ENCODE peak calls at places on chromosomes 3 and 15, in four cellular contexts. F, W, S and E are unnamed samples.
A peak's percentile ranks its signal among the peaks of the same experiment; 100 is the strongest.

GRCh38 chr3:65873028-65873427 is 165.7 kb downstream of the MAGI1 start:
- DNase-seq in F (no peak), W (no peak), S (no peak), E (no peak)

GRCh38 chr3:171186383-171186782 is 159.9 kb upstream of the SLC2A2 start:
- DNase-seq in F (no peak), W (no peak), S (no peak), E (no peak)

GRCh38 chr15:101470548-101471239 is 18.8 kb downstream of the PCSK6 start:
- DNase-seq in F (no peak), W (no peak), S (no peak), E (no peak)

GRCh38 chr3:27127879-27128278 is 241.3 kb downstream of the NEK10 start:
- DNase-seq in F (no peak), W (no peak), S (no peak), E (no peak)

GRCh38 chr3:49880581-49881328 is 11.0 kb upstream of the CAMKV start:
- DNase-seq in F (no peak), W (no peak), S (no peak), E (no peak)

GRCh38 chr15:40310001-40310959 is 2.5 kb upstream of the PLCB2 start:
- DNase-seq in F (no peak), W (peak; percentile 65), S (no peak), E (peak; percentile 58)

GRCh38 chr3:190356246-190356645 is 31.7 kb upstream of the CLDN16 start:
- DNase-seq in F (no peak), W (no peak), S (peak; percentile 19), E (no peak)

GRCh38 chr15:90603893-90604292 is 74.2 kb downstream of the CRTC3 start:
- DNase-seq in F (no peak), W (peak; percentile 53), S (no peak), E (no peak)

GRCh38 chr15:39890640-39891039 is 29.4 kb downstream of the GPR176 start:
- DNase-seq in F (no peak), W (no peak), S (no peak), E (no peak)

GRCh38 chr15:69792823-69793222 is 304.9 kb downstream of the TLE3 start:
- DNase-seq in F (no peak), W (no peak), S (no peak), E (no peak)
- H3K36me3 ChIP-seq in F (no peaks in the 10 kb centered on the region), W (no peaks in the 10 kb centered on the region), S (no peaks in the 10 kb centered on the region), E (no peaks in the 10 kb centered on the region)

GRCh38 chr15:60009581-60010379 is 5.7 kb downstream of the FOXB1 start:
- DNase-seq in F (no peak), W (no peak), S (no peak), E (no peak)

GRCh38 chr15:60010467-60011257 is 6.6 kb downstream of the FOXB1 start:
- DNase-seq in F (no peak), W (no peak), S (no peak), E (no peak)

GRCh38 chr15:60017538-60018199 is 13.6 kb downstream of the FOXB1 start:
- DNase-seq in F (no peak), W (no peak), S (peak; percentile 58), E (no peak)

GRCh38 chr15:60009124-60009523 is 5.0 kb downstream of the FOXB1 start:
- DNase-seq in F (no peak), W (no peak), S (no peak), E (no peak)

GRCh38 chr15:60012695-60013094 is 8.6 kb downstream of the FOXB1 start:
- DNase-seq in F (no peak), W (no peak), S (no peak), E (no peak)
- H3K27me3 ChIP-seq in F (peaks cover 32% of the 10 kb centered on the region), W (peaks cover 93% of the 10 kb centered on the region), S (peaks cover 68% of the 10 kb centered on the region), E (no peaks in the 10 kb centered on the region)

GRCh38 chr3:45003859-45004258 is 22.2 kb upstream of the CLEC3B start:
- DNase-seq in F (no peak), W (no peak), S (no peak), E (no peak)

GRCh38 chr3:45003406-45003805 is 22.7 kb upstream of the CLEC3B start:
- DNase-seq in F (no peak), W (no peak), S (no peak), E (no peak)

GRCh38 chr3:45008117-45008516 is 18.0 kb upstream of the CLEC3B start:
- DNase-seq in F (no peak), W (no peak), S (peak; percentile 36), E (no peak)

GRCh38 chr3:45009868-45010267 is 16.2 kb upstream of the CLEC3B start:
- DNase-seq in F (no peak), W (no peak), S (no peak), E (no peak)

DNA sequence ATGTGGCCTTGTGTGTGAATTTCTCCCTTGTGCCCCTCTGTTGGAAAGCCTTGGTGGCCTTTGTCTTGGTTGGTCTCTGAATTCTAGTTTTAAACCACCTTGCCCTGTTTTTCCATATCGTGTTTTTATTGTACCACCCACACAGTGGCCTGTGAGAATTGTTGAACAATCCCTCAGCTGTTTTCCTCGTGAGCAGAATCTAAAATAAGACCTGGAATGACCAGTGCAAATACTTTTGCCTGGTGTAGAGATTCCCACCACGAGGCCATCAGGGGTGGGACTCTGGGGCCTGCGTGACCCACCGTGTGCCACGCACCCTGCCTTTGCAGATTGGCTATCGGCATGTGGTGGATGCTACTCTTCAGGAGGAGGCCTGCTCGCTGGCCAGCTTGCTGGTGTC is 19.0 kb upstream of the CLEC3B start:
- DNase-seq in F (no peak), W (no peak), S (no peak), E (no peak)
- H3K27ac ChIP-seq in F (no peak overlapping the region), W (no peak overlapping the region), S (no peak overlapping the region), E (no peak overlapping the region)

GRCh38 chr15:41354371-41354770 is 21.7 kb downstream of the NUSAP1 start:
- DNase-seq in F (no peak), W (no peak), S (no peak), E (no peak)

GRCh38 chr15:41347236-41347635 is 14.6 kb downstream of the NUSAP1 start:
- DNase-seq in F (no peak), W (no peak), S (no peak), E (no peak)

DNA sequence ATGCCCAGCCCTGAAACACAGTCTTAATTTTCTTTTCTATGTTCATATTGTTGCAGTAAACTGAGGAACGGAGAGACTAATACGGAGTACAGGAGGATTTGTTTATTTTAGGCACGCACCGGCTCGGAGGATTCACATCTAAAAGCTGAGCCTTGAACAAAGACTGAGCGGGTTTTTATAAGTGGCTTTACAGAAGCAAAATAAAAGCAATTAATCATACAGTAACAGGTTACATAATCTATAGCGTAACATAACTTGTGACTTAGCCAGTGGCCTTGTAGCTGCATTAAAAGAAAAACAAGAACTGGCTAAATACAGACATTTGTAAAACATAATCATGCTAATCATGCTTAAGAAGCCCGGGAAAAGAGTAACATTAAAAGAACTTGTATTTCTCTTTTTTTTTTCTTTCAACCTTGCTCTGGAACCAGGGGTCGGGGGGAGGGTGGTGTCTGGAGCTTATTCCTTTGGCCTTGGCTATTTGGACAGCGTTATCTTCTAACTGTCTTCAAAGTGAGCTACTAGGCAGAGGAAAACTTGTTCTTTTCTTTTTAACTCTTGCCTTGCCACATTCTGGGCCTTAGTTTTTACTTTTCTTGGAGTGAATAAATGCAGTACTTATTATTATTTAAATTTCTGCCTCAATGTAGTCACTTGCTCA is 17.5 kb downstream of the NUSAP1 start:
- DNase-seq in F (no peak), W (no peak), S (no peak), E (no peak)
- H3K36me3 ChIP-seq in F (no peaks in the 10 kb centered on the region), W (no peaks in the 10 kb centered on the region), S (peaks cover 31% of the 10 kb centered on the region), E (peaks cover 32% of the 10 kb centered on the region)

DNA sequence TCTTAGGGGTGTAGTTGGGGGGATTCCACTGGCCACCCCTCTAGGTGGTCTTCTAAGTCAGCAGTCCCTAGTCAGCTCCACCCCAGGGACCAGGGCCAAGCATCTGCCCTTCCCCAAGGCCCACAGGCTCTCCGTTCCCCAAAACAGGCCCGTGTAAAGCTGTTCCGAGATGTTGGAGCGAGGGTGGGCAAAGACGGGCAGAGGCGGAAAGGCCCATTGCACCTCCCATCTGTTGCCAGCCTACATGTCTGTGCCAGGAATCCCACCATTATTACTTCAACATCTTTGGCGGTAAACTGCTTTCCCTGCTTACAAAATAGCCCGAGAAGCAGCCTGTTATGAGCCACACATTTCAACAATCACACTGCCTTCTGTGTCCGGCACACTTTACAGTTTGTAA is 1.9 kb upstream of the ATP2B2 start:
- DNase-seq in F (no peak), W (no peak), S (no peak), E (no peak)
- H3K27me3 ChIP-seq in F (peaks cover 17% of the 10 kb centered on the region), W (peaks cover 40% of the 10 kb centered on the region), S (peaks cover 19% of the 10 kb centered on the region), E (no peaks in the 10 kb centered on the region)

DNA sequence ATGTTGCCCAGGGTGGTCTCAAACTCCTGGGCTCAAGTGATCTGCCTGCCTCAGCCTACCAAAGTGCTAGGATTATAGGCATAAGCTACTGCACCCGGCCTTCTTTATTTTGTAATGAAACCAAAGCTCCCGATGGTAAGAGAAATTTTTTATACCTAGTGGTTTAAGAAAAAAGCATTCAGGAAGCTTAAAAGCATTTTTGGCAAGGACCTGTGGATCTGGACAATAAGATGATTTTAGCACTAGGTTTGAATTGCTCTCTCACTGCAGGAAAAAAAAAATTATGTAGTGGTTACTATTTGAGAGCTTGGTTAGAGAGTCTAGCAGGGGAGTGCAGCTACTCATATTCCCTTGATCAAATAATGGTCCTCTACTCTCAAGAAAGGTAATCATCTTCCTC is 64.9 kb upstream of the PIK3R4 start:
- DNase-seq in F (no peak), W (no peak), S (no peak), E (no peak)
- H3K27ac ChIP-seq in F (no peak overlapping the region), W (no peak overlapping the region), S (no peak overlapping the region), E (no peak overlapping the region)

DNA sequence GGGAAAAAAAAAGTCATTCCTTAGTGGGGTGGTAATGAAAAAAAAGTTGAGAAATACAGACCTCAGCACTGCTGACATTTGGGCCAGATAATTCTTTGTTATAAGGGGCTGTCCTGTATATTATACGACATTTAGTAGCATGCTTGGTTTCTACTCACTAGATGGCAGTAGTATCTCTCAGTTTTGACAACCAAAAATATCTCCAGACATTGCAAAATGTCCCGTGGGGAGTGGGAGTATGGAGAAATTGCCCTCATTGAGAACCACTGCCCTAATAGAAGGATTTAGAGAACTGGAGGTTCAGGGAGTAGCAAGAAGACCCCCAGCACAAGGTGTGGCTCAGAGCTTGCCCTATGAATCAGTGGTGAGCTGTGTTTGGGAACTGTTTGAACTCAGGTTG is 28.6 kb upstream of the TEX264 start:
- DNase-seq in F (no peak), W (no peak), S (no peak), E (no peak)
- H3K36me3 ChIP-seq in F (peaks cover 82% of the 10 kb centered on the region), W (peaks cover 72% of the 10 kb centered on the region), S (peaks cover 76% of the 10 kb centered on the region), E (peaks cover 28% of the 10 kb centered on the region)

GRCh38 chr3:137768361-137769320 is 4.5 kb downstream of the SOX14 start:
- DNase-seq in F (no peak), W (no peak), S (no peak), E (no peak)

GRCh38 chr3:137770821-137771399 is 6.8 kb downstream of the SOX14 start:
- DNase-seq in F (no peak), W (no peak), S (no peak), E (no peak)

GRCh38 chr3:137770066-137770805 is 6.1 kb downstream of the SOX14 start:
- DNase-seq in F (no peak), W (no peak), S (no peak), E (no peak)

GRCh38 chr3:137768021-137768360 is 3.9 kb downstream of the SOX14 start:
- DNase-seq in F (no peak), W (no peak), S (no peak), E (no peak)

GRCh38 chr3:137769321-137770065 is 5.4 kb downstream of the SOX14 start:
- DNase-seq in F (no peak), W (no peak), S (no peak), E (no peak)
- H3K27me3 ChIP-seq in F (peaks cover 37% of the 10 kb centered on the region), W (peaks cover 100% of the 10 kb centered on the region), S (peaks cover 95% of the 10 kb centered on the region), E (peaks cover 76% of the 10 kb centered on the region)

GRCh38 chr3:33075996-33076395 is 20.9 kb downstream of the GLB1 start:
- DNase-seq in F (no peak), W (no peak), S (peak; percentile 16), E (no peak)
- H3K27ac ChIP-seq in F (no peak overlapping the region), W (no peak overlapping the region), S (no peak overlapping the region), E (no peak overlapping the region)